ENCODE peak calls at places on chromosomes 1 and 21, in eight cellular contexts. One of them, this sample, is unnamed.

GRCh38 chr1:241208910-241209414 is 148.0 kb downstream of the RGS7 start:
- DNase-seq in hepatocyte: no peak
- DNase-seq in cardiac muscle cell: no peak
- DNase-seq in BJ: no peak
- DNase-seq in dorsolateral prefrontal cortex: no peak
- DNase-seq in tibial artery: no peak
- DNase-seq in right lobe of liver: no peak
- DNase-seq in Panc1: no peak
- DNase-seq in this sample: no peak

GRCh38 chr1:211828584-211829342 is 1.8 kb downstream of the LPGAT1 start:
- DNase-seq in Panc1: no peak
- DNase-seq in cardiac muscle cell: no peak
- DNase-seq in dorsolateral prefrontal cortex: no peak
- DNase-seq in tibial artery: no peak
- DNase-seq in BJ: no peak
- DNase-seq in right lobe of liver: no peak
- DNase-seq in hepatocyte: peak; percentile 13
- DNase-seq in this sample: no peak

GRCh38 chr1:183002797-183003594 is 20.2 kb upstream of the LAMC1 start:
- DNase-seq in right lobe of liver: no peak
- DNase-seq in BJ: no peak
- DNase-seq in hepatocyte: no peak
- DNase-seq in dorsolateral prefrontal cortex: no peak
- DNase-seq in cardiac muscle cell: peak; percentile 75
- DNase-seq in Panc1: no peak
- DNase-seq in tibial artery: no peak
- DNase-seq in this sample: no peak

GRCh38 chr1:89833183-89834077 is 12.6 kb downstream of the LRRC8D start:
- DNase-seq in tibial artery: no peak
- DNase-seq in hepatocyte: no peak
- DNase-seq in BJ: no peak
- DNase-seq in right lobe of liver: no peak
- DNase-seq in Panc1: no peak
- DNase-seq in cardiac muscle cell: no peak
- DNase-seq in dorsolateral prefrontal cortex: peak; percentile 70
- DNase-seq in this sample: no peak

GRCh38 chr1:1239247-1239623 is 7.2 kb downstream of the B3GALT6 start:
- DNase-seq in Panc1: no peak
- DNase-seq in cardiac muscle cell: no peak
- DNase-seq in right lobe of liver: no peak
- DNase-seq in hepatocyte: no peak
- DNase-seq in dorsolateral prefrontal cortex: no peak
- DNase-seq in BJ: no peak
- DNase-seq in tibial artery: no peak
- DNase-seq in this sample: no peak

GRCh38 chr1:83770322-83770661 is 228.6 kb downstream of the TTLL7 start:
- DNase-seq in tibial artery: no peak
- DNase-seq in dorsolateral prefrontal cortex: no peak
- DNase-seq in BJ: no peak
- DNase-seq in right lobe of liver: no peak
- DNase-seq in hepatocyte: no peak
- DNase-seq in cardiac muscle cell: no peak
- DNase-seq in Panc1: no peak
- DNase-seq in this sample: no peak

GRCh38 chr1:245074232-245074747 is 80.5 kb upstream of the KIF26B start:
- DNase-seq in BJ: no peak
- DNase-seq in hepatocyte: peak; percentile 30
- DNase-seq in dorsolateral prefrontal cortex: no peak
- DNase-seq in Panc1: no peak
- DNase-seq in right lobe of liver: no peak
- DNase-seq in tibial artery: no peak
- DNase-seq in cardiac muscle cell: no peak
- DNase-seq in this sample: no peak

GRCh38 chr1:47507921-47508894 is 70.4 kb downstream of the FOXD2 start:
- DNase-seq in cardiac muscle cell: peak; percentile 9
- DNase-seq in dorsolateral prefrontal cortex: no peak
- DNase-seq in right lobe of liver: peak; percentile 81
- DNase-seq in Panc1: no peak
- DNase-seq in BJ: no peak
- DNase-seq in hepatocyte: peak; percentile 55
- DNase-seq in tibial artery: peak; percentile 26
- DNase-seq in this sample: no peak

GRCh38 chr1:152461544-152461943 is 47.5 kb upstream of the CRNN start:
- DNase-seq in cardiac muscle cell: peak; percentile 82
- DNase-seq in dorsolateral prefrontal cortex: no peak
- DNase-seq in BJ: no peak
- DNase-seq in right lobe of liver: no peak
- DNase-seq in hepatocyte: no peak
- DNase-seq in tibial artery: no peak
- DNase-seq in Panc1: no peak
- DNase-seq in this sample: no peak

GRCh38 chr1:24868016-24868875 is 61.8 kb downstream of the RUNX3 start:
- DNase-seq in cardiac muscle cell: no peak
- DNase-seq in hepatocyte: no peak
- DNase-seq in dorsolateral prefrontal cortex: no peak
- DNase-seq in BJ: no peak
- DNase-seq in Panc1: no peak
- DNase-seq in tibial artery: no peak
- DNase-seq in right lobe of liver: no peak
- DNase-seq in this sample: no peak

GRCh38 chr1:54950361-54951163 is 29.9 kb upstream of the TMEM61 start:
- DNase-seq in Panc1: peak; percentile 85
- DNase-seq in cardiac muscle cell: peak; percentile 93
- DNase-seq in right lobe of liver: peak; percentile 66
- DNase-seq in dorsolateral prefrontal cortex: peak; percentile 75
- DNase-seq in hepatocyte: peak; percentile 86
- DNase-seq in BJ: peak; percentile 57
- DNase-seq in tibial artery: peak; percentile 76
- DNase-seq in this sample: no peak

GRCh38 chr1:63902844-63903589 is 129.2 kb downstream of the ROR1 start:
- DNase-seq in Panc1: no peak
- DNase-seq in hepatocyte: no peak
- DNase-seq in BJ: no peak
- DNase-seq in cardiac muscle cell: peak; percentile 41
- DNase-seq in dorsolateral prefrontal cortex: no peak
- DNase-seq in right lobe of liver: no peak
- DNase-seq in tibial artery: no peak
- DNase-seq in this sample: no peak

GRCh38 chr1:68093737-68094136 is 43.3 kb upstream of the DIRAS3 start:
- DNase-seq in right lobe of liver: no peak
- DNase-seq in hepatocyte: no peak
- DNase-seq in cardiac muscle cell: peak; percentile 39
- DNase-seq in BJ: no peak
- DNase-seq in Panc1: no peak
- DNase-seq in tibial artery: no peak
- DNase-seq in dorsolateral prefrontal cortex: no peak
- DNase-seq in this sample: no peak

GRCh38 chr1:33060579-33061083 is 20.3 kb upstream of the AZIN2 start:
- DNase-seq in right lobe of liver: no peak
- DNase-seq in Panc1: no peak
- DNase-seq in cardiac muscle cell: peak; percentile 78
- DNase-seq in tibial artery: peak; percentile 72
- DNase-seq in hepatocyte: no peak
- DNase-seq in dorsolateral prefrontal cortex: peak; percentile 57
- DNase-seq in BJ: peak; percentile 91
- DNase-seq in this sample: no peak

GRCh38 chr1:211305044-211305443 is 21.6 kb upstream of the TRAF5 start:
- DNase-seq in right lobe of liver: no peak
- DNase-seq in BJ: no peak
- DNase-seq in Panc1: no peak
- DNase-seq in cardiac muscle cell: no peak
- DNase-seq in dorsolateral prefrontal cortex: no peak
- DNase-seq in hepatocyte: no peak
- DNase-seq in tibial artery: no peak
- DNase-seq in this sample: no peak

DNA sequence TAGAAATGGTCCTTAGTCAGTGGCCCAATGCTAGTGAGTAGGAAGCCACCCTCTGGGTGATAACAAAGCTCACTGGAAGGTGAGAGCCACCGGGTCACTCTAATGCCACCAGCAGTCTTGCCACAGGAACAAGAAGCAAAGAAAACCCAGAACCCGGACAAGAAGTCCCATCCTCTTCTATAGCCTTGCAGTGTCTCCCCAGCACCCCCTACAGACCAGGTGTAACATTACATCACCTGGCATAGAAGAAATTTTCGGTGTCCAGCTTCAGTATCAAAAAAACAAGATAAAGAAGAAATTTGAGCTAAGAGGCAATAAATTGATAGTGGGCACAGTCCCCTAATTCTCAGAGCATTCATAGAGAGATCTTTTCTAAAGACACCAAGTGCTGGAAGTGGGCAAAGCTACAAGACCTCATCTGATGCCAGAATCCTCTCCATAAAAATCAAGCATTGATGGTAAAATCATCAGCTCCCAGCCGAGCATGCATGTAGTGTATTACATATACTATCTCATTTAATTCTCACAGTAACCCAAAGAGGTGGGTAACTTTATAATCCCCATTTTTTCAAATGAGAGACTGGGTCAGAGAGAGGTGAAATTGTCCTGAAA is 491.0 kb downstream of the MATN1 start:
- DNase-seq in right lobe of liver: no peak
- DNase-seq in BJ: no peak
- DNase-seq in tibial artery: no peak
- DNase-seq in Panc1: peak; percentile 4
- DNase-seq in dorsolateral prefrontal cortex: no peak
- DNase-seq in cardiac muscle cell: no peak
- DNase-seq in hepatocyte: peak; percentile 27
- DNase-seq in this sample: no peak
- TF ChIP-seq CTCF in right lobe of liver: peak; percentile 71
- TF ChIP-seq CTCF in BJ: peak; percentile 34
- TF ChIP-seq CTCF in tibial artery: peak; percentile 8
- TF ChIP-seq CTCF in Panc1: peak; percentile 80
- TF ChIP-seq CTCF in dorsolateral prefrontal cortex: no peak
- TF ChIP-seq CTCF in cardiac muscle cell: peak; percentile 53
- TF ChIP-seq CTCF in hepatocyte: peak; percentile 44
- TF ChIP-seq CTCF in this sample: peak; percentile 61

GRCh38 chr21:45496968-45497845 is 45.0 kb downstream of the SLC19A1 start:
- DNase-seq in tibial artery: no peak
- DNase-seq in BJ: no peak
- DNase-seq in hepatocyte: no peak
- DNase-seq in dorsolateral prefrontal cortex: no peak
- DNase-seq in cardiac muscle cell: no peak
- DNase-seq in Panc1: no peak
- DNase-seq in right lobe of liver: peak; percentile 48
- DNase-seq in this sample: no peak
- H3K27me3 ChIP-seq in tibial artery: no peaks in the 10 kb centered on the region
- H3K27me3 ChIP-seq in BJ: no peaks in the 10 kb centered on the region
- H3K27me3 ChIP-seq in hepatocyte: no peaks in the 10 kb centered on the region
- H3K27me3 ChIP-seq in dorsolateral prefrontal cortex: no peaks in the 10 kb centered on the region
- H3K27me3 ChIP-seq in cardiac muscle cell: no peaks in the 10 kb centered on the region
- H3K27me3 ChIP-seq in Panc1: no peaks in the 10 kb centered on the region
- H3K27me3 ChIP-seq in right lobe of liver: no peaks in the 10 kb centered on the region
- H3K27me3 ChIP-seq in this sample: no peaks in the 10 kb centered on the region

GRCh38 chr1:160483505-160484185 is 39.4 kb downstream of the SLAMF6 start:
- DNase-seq in cardiac muscle cell: no peak
- DNase-seq in right lobe of liver: no peak
- DNase-seq in dorsolateral prefrontal cortex: no peak
- DNase-seq in hepatocyte: no peak
- DNase-seq in tibial artery: no peak
- DNase-seq in BJ: no peak
- DNase-seq in Panc1: no peak
- DNase-seq in this sample: no peak
- H3K4me3 ChIP-seq in cardiac muscle cell: no peak overlapping the region
- H3K4me3 ChIP-seq in right lobe of liver: no peak overlapping the region
- H3K4me3 ChIP-seq in dorsolateral prefrontal cortex: no peak overlapping the region
- H3K4me3 ChIP-seq in hepatocyte: no peak overlapping the region
- H3K4me3 ChIP-seq in tibial artery: no peak overlapping the region
- H3K4me3 ChIP-seq in BJ: no peak overlapping the region
- H3K4me3 ChIP-seq in Panc1: no peak overlapping the region
- H3K4me3 ChIP-seq in this sample: no peak overlapping the region

GRCh38 chr1:29555043-29555620 is 318.8 kb downstream of the PTPRU start:
- DNase-seq in BJ: no peak
- DNase-seq in hepatocyte: no peak
- DNase-seq in dorsolateral prefrontal cortex: no peak
- DNase-seq in Panc1: no peak
- DNase-seq in tibial artery: no peak
- DNase-seq in cardiac muscle cell: no peak
- DNase-seq in right lobe of liver: no peak
- DNase-seq in this sample: no peak

GRCh38 chr1:29556657-29557056 is 320.3 kb downstream of the PTPRU start:
- DNase-seq in right lobe of liver: no peak
- DNase-seq in cardiac muscle cell: no peak
- DNase-seq in tibial artery: no peak
- DNase-seq in Panc1: no peak
- DNase-seq in hepatocyte: no peak
- DNase-seq in BJ: no peak
- DNase-seq in dorsolateral prefrontal cortex: no peak
- DNase-seq in this sample: no peak

GRCh38 chr1:29557066-29557465 is 320.7 kb downstream of the PTPRU start:
- DNase-seq in cardiac muscle cell: no peak
- DNase-seq in right lobe of liver: no peak
- DNase-seq in hepatocyte: no peak
- DNase-seq in tibial artery: no peak
- DNase-seq in dorsolateral prefrontal cortex: no peak
- DNase-seq in BJ: no peak
- DNase-seq in Panc1: no peak
- DNase-seq in this sample: no peak

GRCh38 chr1:29559055-29559454 is 322.7 kb downstream of the PTPRU start:
- DNase-seq in right lobe of liver: no peak
- DNase-seq in BJ: no peak
- DNase-seq in Panc1: no peak
- DNase-seq in dorsolateral prefrontal cortex: no peak
- DNase-seq in cardiac muscle cell: no peak
- DNase-seq in tibial artery: no peak
- DNase-seq in hepatocyte: no peak
- DNase-seq in this sample: no peak

DNA sequence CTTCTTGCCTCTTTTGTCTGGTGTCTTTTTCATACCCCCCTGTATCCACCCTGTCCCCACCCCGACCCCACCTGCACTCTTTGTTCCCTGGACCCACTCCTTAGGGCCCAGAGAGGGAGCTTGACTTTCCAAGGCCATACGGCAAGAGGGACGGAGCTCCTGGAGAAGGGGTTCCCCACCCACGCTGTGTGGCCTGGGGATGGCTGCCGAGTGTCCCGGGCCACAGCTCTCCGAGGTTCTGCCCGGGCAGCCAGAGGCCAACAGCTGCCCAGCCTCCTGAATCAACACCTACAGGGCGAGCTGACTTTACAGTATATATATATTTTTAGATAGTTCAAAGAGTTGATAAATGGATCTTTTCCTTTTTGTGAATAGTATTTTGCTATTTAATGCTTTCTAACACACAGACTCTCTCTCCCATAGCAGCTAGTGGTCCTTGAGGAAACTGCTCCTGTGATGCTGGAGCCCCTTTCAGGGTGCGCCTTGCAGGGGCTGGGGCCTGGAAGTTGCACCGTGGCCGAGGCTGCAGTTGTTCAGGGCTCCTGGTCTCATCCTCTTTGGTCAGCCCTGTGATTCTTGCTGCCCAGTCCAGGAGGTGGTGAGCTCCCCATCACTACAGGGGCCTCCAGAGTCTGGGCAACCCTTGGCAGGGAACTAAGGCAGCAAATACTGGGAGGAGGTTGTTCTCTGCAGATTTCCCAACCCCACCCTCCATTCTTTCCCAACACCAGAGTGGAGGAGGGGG is 321.6 kb downstream of the PTPRU start:
- DNase-seq in right lobe of liver: no peak
- DNase-seq in dorsolateral prefrontal cortex: no peak
- DNase-seq in Panc1: no peak
- DNase-seq in hepatocyte: no peak
- DNase-seq in BJ: no peak
- DNase-seq in cardiac muscle cell: no peak
- DNase-seq in tibial artery: no peak
- DNase-seq in this sample: no peak
- TF ChIP-seq CTCF in right lobe of liver: no peak
- TF ChIP-seq CTCF in dorsolateral prefrontal cortex: no peak
- TF ChIP-seq CTCF in Panc1: no peak
- TF ChIP-seq CTCF in hepatocyte: no peak
- TF ChIP-seq CTCF in BJ: no peak
- TF ChIP-seq CTCF in cardiac muscle cell: no peak
- TF ChIP-seq CTCF in tibial artery: no peak
- TF ChIP-seq CTCF in this sample: no peak

GRCh38 chr1:109468903-109469302 is 2.6 kb downstream of the SYPL2 start:
- DNase-seq in right lobe of liver: no peak
- DNase-seq in cardiac muscle cell: no peak
- DNase-seq in BJ: no peak
- DNase-seq in hepatocyte: no peak
- DNase-seq in dorsolateral prefrontal cortex: no peak
- DNase-seq in Panc1: no peak
- DNase-seq in tibial artery: no peak
- DNase-seq in this sample: no peak
- H3K27me3 ChIP-seq in right lobe of liver: no peaks in the 10 kb centered on the region
- H3K27me3 ChIP-seq in cardiac muscle cell: peaks cover 29% of the 10 kb centered on the region
- H3K27me3 ChIP-seq in BJ: no peaks in the 10 kb centered on the region
- H3K27me3 ChIP-seq in hepatocyte: peaks cover 85% of the 10 kb centered on the region
- H3K27me3 ChIP-seq in dorsolateral prefrontal cortex: no peaks in the 10 kb centered on the region
- H3K27me3 ChIP-seq in Panc1: peaks cover 13% of the 10 kb centered on the region
- H3K27me3 ChIP-seq in tibial artery: no peaks in the 10 kb centered on the region
- H3K27me3 ChIP-seq in this sample: peaks cover 48% of the 10 kb centered on the region

This sample was measured in kidney epithelial cell.